ENCODE peak calls at places on chromosomes 11 and 22, in four cellular contexts. I, Y, F and H are unnamed samples.

GRCh38 chr11:83684071-83684470 is 397.9 kb upstream of the CCDC90B start:
- DNase-seq in F (no peak), I (no peak), Y (no peak), H (no peak)

GRCh38 chr11:13487661-13488030 is 8.2 kb downstream of the PTH start:
- DNase-seq in F (no peak), Y (peak), I (peak), H (no peak)

GRCh38 chr22:43262990-43263644 is 76.2 kb upstream of the TTLL12 start:
- DNase-seq in F (peak), I (peak), Y (no peak), H (peak)

GRCh38 chr11:28981331-28981865 is 873.2 kb downstream of the METTL15 start:
- DNase-seq in F (no peak), I (no peak), Y (no peak), H (no peak)

GRCh38 chr22:38336699-38337098 is 19.5 kb upstream of the CSNK1E start:
- DNase-seq in Y (no peak), I (no peak), F (no peak), H (no peak)

GRCh38 chr11:44702897-44703296 is 23.9 kb upstream of the TSPAN18 start:
- DNase-seq in I (no peak), Y (no peak), F (no peak), H (no peak)

GRCh38 chr11:125433454-125434121 is 62.5 kb downstream of the FEZ1 start:
- DNase-seq in F (peak), Y (peak), I (no peak), H (peak)

GRCh38 chr22:38239101-38239761 is 33.6 kb downstream of the TMEM184B start:
- DNase-seq in F (no peak), Y (no peak), I (no peak), H (no peak)

GRCh38 chr11:61893981-61894380 is 2.6 kb upstream of the FADS3 start:
- DNase-seq in F (no peak), Y (no peak), I (no peak), H (no peak)

GRCh38 chr11:117883063-117883462 is 6.6 kb upstream of the FXYD6 start:
- DNase-seq in I (no peak), Y (no peak), F (no peak), H (no peak)

GRCh38 chr11:14642873-14643696 is 519 bp upstream of the PDE3B start:
- DNase-seq in F (no peak), Y (no peak), I (no peak), H (no peak)

GRCh38 chr22:41862160-41862529 is 29.2 kb downstream of the SREBF2 start:
- DNase-seq in I (peak), F (no peak), Y (peak), H (peak)

GRCh38 chr11:92180664-92181251 is 43.9 kb upstream of the FAT3 start:
- DNase-seq in F (no peak), I (no peak), Y (no peak), H (no peak)

GRCh38 chr11:99419991-99420390 is 399.2 kb downstream of the CNTN5 start:
- DNase-seq in Y (no peak), F (no peak), I (no peak), H (no peak)

GRCh38 chr11:130581631-130582030 is 133.2 kb downstream of the ADAMTS15 start:
- DNase-seq in Y (no peak), I (no peak), F (no peak), H (no peak)

GRCh38 chr11:97269527-97269926 is 879.7 kb downstream of the JRKL start:
- DNase-seq in I (no peak), F (no peak), Y (no peak), H (no peak)